ENCODE peak calls at places on chromosomes 11 and 22, in ten cellular contexts. D, K, G, L, Y, W, E, Z, M and R are unnamed samples.

GRCh38 chr11:4808476-4808875 is 4.3 kb upstream of the OR52R1 start:
- DNase-seq in D (no peak), K (no peak), G (no peak), L (no peak), Y (no peak), W (no peak), E (no peak), Z (no peak), M (no peak), R (no peak)

GRCh38 chr22:41240377-41241132 is at the start of gene CHADL:
- DNase-seq in D (no peak), K (no peak), G (no peak), L (no peak), Y (no peak), W (no peak), E (no peak), Z (no peak), M (no peak), R (peak; percentile 66)

GRCh38 chr22:37295946-37296345 is 13.6 kb downstream of the CYTH4 start:
- DNase-seq in D (no peak), K (no peak), G (no peak), L (no peak), Y (no peak), W (no peak), E (no peak), Z (no peak), M (no peak), R (no peak)

GRCh38 chr22:48138855-48139254 is 1376.4 kb downstream of the TBC1D22A start:
- DNase-seq in D (no peak), K (no peak), G (no peak), L (no peak), Y (no peak), W (no peak), E (no peak), Z (no peak), M (peak; percentile 21), R (no peak)

GRCh38 chr22:27990451-27990840 is 71.4 kb upstream of the PITPNB start:
- DNase-seq in D (no peak), K (no peak), G (no peak), L (no peak), Y (no peak), W (no peak), E (no peak), Z (no peak), M (no peak), R (no peak)

GRCh38 chr11:15624701-15625100 is 510.0 kb downstream of the INSC start:
- DNase-seq in D (no peak), K (no peak), G (no peak), L (no peak), Y (no peak), W (no peak), E (no peak), Z (no peak), M (no peak), R (no peak)

GRCh38 chr11:2787816-2788750 is 88.3 kb upstream of the KCNQ1OT1 start:
- DNase-seq in D (no peak), K (no peak), G (no peak), L (no peak), Y (no peak), W (no peak), E (no peak), Z (no peak), M (no peak), R (peak; percentile 60)

GRCh38 chr11:76266701-76267100 is 60.4 kb upstream of the WNT11 start:
- DNase-seq in D (no peak), K (no peak), G (no peak), L (no peak), Y (no peak), W (no peak), E (no peak), Z (no peak), M (no peak), R (no peak)

GRCh38 chr22:24094966-24095365 is 83.9 kb downstream of the CABIN1 start:
- DNase-seq in D (no peak), K (no peak), G (no peak), L (no peak), Y (no peak), W (no peak), E (no peak), Z (no peak), M (no peak), R (no peak)

GRCh38 chr22:37167176-37167980 is 17.7 kb upstream of the IL2RB start:
- DNase-seq in D (no peak), K (no peak), G (no peak), L (no peak), Y (no peak), W (no peak), E (no peak), Z (peak; percentile 17), M (no peak), R (peak; percentile 53)

GRCh38 chr11:77200351-77200750 is 72.3 kb downstream of the MYO7A start:
- DNase-seq in D (no peak), K (no peak), G (no peak), L (no peak), Y (no peak), W (no peak), E (no peak), Z (no peak), M (no peak), R (no peak)

GRCh38 chr22:32411829-32412592 is at the start of gene RTCB:
- DNase-seq in D (peak; percentile 82), K (peak; percentile 94), G (peak; percentile 91), L (peak; percentile 87), Y (peak; percentile 87), W (peak; percentile 95), E (peak; percentile 94), Z (peak; percentile 93), M (peak; percentile 89), R (peak; percentile 96)